ENCODE peak calls at places on chromosomes 4 and X, in seven cellular contexts. One of them, this sample, is unnamed.

GRCh38 chr4:6332669-6333050 is 63.0 kb downstream of the WFS1 start:
- DNase-seq in GM12878: no peak
- DNase-seq in SK-N-SH: no peak
- DNase-seq in H1: no peak
- DNase-seq in HCT116: no peak
- DNase-seq in K562: no peak
- DNase-seq in HepG2: no peak
- DNase-seq in this sample: no peak

GRCh38 chr4:129550281-129550785 is 454.4 kb downstream of the C4orf33 start:
- DNase-seq in GM12878: no peak
- DNase-seq in SK-N-SH: no peak
- DNase-seq in H1: no peak
- DNase-seq in HCT116: no peak
- DNase-seq in K562: no peak
- DNase-seq in HepG2: peak
- DNase-seq in this sample: no peak

GRCh38 chr4:10655968-10656367 is 28.6 kb downstream of the CLNK start:
- DNase-seq in GM12878: no peak
- DNase-seq in SK-N-SH: no peak
- DNase-seq in H1: no peak
- DNase-seq in HCT116: no peak
- DNase-seq in K562: no peak
- DNase-seq in HepG2: no peak
- DNase-seq in this sample: no peak

GRCh38 chr4:73948990-73949706 is 32.7 kb downstream of the PF4 start:
- DNase-seq in GM12878: no peak
- DNase-seq in SK-N-SH: no peak
- DNase-seq in H1: no peak
- DNase-seq in HCT116: no peak
- DNase-seq in K562: no peak
- DNase-seq in HepG2: no peak
- DNase-seq in this sample: no peak

GRCh38 chr4:19736968-19737756 is 514.5 kb upstream of the SLIT2 start:
- DNase-seq in GM12878: no peak
- DNase-seq in SK-N-SH: no peak
- DNase-seq in H1: no peak
- DNase-seq in HCT116: no peak
- DNase-seq in K562: no peak
- DNase-seq in HepG2: no peak
- DNase-seq in this sample: no peak

GRCh38 chr4:3369781-3370660 is 71.7 kb upstream of the HGFAC start:
- DNase-seq in GM12878: no peak
- DNase-seq in SK-N-SH: peak
- DNase-seq in H1: no peak
- DNase-seq in HCT116: no peak
- DNase-seq in K562: no peak
- DNase-seq in HepG2: no peak
- DNase-seq in this sample: no peak

GRCh38 chrX:136639506-136640176 is 8.3 kb upstream of the CD40LG start:
- DNase-seq in GM12878: no peak
- DNase-seq in SK-N-SH: no peak
- DNase-seq in H1: no peak
- DNase-seq in HCT116: no peak
- DNase-seq in K562: no peak
- DNase-seq in HepG2: no peak
- DNase-seq in this sample: no peak

GRCh38 chrX:106894978-106895452 is 8.1 kb downstream of the RIPPLY1 start:
- DNase-seq in GM12878: no peak
- DNase-seq in SK-N-SH: no peak
- DNase-seq in H1: no peak
- DNase-seq in HCT116: peak
- DNase-seq in K562: no peak
- DNase-seq in HepG2: peak
- DNase-seq in this sample: no peak

GRCh38 chr4:158253350-158253980 is 43.2 kb downstream of the TMEM144 start:
- DNase-seq in GM12878: no peak
- DNase-seq in SK-N-SH: peak
- DNase-seq in H1: no peak
- DNase-seq in HCT116: peak
- DNase-seq in K562: no peak
- DNase-seq in HepG2: peak
- DNase-seq in this sample: peak

GRCh38 chr4:968221-968620 is 5.1 kb downstream of the DGKQ start:
- DNase-seq in GM12878: no peak
- DNase-seq in SK-N-SH: no peak
- DNase-seq in H1: no peak
- DNase-seq in HCT116: no peak
- DNase-seq in K562: no peak
- DNase-seq in HepG2: no peak
- DNase-seq in this sample: no peak

GRCh38 chr4:158112612-158113011 is 60.2 kb downstream of the GASK1B start:
- DNase-seq in GM12878: no peak
- DNase-seq in SK-N-SH: no peak
- DNase-seq in H1: no peak
- DNase-seq in HCT116: no peak
- DNase-seq in K562: no peak
- DNase-seq in HepG2: no peak
- DNase-seq in this sample: no peak

GRCh38 chrX:47634871-47635575 is 5.3 kb upstream of the CFP start:
- DNase-seq in GM12878: no peak
- DNase-seq in SK-N-SH: no peak
- DNase-seq in H1: no peak
- DNase-seq in HCT116: no peak
- DNase-seq in K562: no peak
- DNase-seq in HepG2: no peak
- DNase-seq in this sample: no peak

GRCh38 chrX:2628751-2629315 is 62.3 kb upstream of the CD99 start:
- DNase-seq in GM12878: no peak
- DNase-seq in SK-N-SH: no peak
- DNase-seq in H1: no peak
- DNase-seq in HCT116: no peak
- DNase-seq in K562: no peak
- DNase-seq in HepG2: peak
- DNase-seq in this sample: no peak

GRCh38 chr4:113004655-113005054 is 44.8 kb upstream of the ANK2 start:
- DNase-seq in GM12878: no peak
- DNase-seq in SK-N-SH: no peak
- DNase-seq in H1: no peak
- DNase-seq in HCT116: no peak
- DNase-seq in K562: no peak
- DNase-seq in HepG2: no peak
- DNase-seq in this sample: no peak

GRCh38 chrX:21989415-21989814 is 42.7 kb upstream of the PHEX start:
- DNase-seq in GM12878: peak
- DNase-seq in SK-N-SH: no peak
- DNase-seq in H1: no peak
- DNase-seq in HCT116: no peak
- DNase-seq in K562: no peak
- DNase-seq in HepG2: no peak
- DNase-seq in this sample: no peak

GRCh38 chrX:70825366-70825765 is 83.1 kb downstream of the TEX11 start:
- DNase-seq in GM12878: no peak
- DNase-seq in SK-N-SH: no peak
- DNase-seq in H1: no peak
- DNase-seq in HCT116: no peak
- DNase-seq in K562: no peak
- DNase-seq in HepG2: no peak
- DNase-seq in this sample: no peak

GRCh38 chr4:40564815-40565505 is 64.7 kb downstream of the RBM47 start:
- DNase-seq in GM12878: no peak
- DNase-seq in SK-N-SH: no peak
- DNase-seq in H1: no peak
- DNase-seq in HCT116: no peak
- DNase-seq in K562: no peak
- DNase-seq in HepG2: no peak
- DNase-seq in this sample: no peak

GRCh38 chr4:98469776-98470175 is 188.6 kb downstream of the TSPAN5 start:
- DNase-seq in GM12878: no peak
- DNase-seq in SK-N-SH: no peak
- DNase-seq in H1: no peak
- DNase-seq in HCT116: no peak
- DNase-seq in K562: no peak
- DNase-seq in HepG2: no peak
- DNase-seq in this sample: no peak

GRCh38 chr4:11814758-11815157 is 386.1 kb upstream of the HS3ST1 start:
- DNase-seq in GM12878: no peak
- DNase-seq in SK-N-SH: no peak
- DNase-seq in H1: no peak
- DNase-seq in HCT116: no peak
- DNase-seq in K562: no peak
- DNase-seq in HepG2: no peak
- DNase-seq in this sample: no peak

GRCh38 chrX:150044556-150044955 is 106.3 kb upstream of the EOLA2 start:
- DNase-seq in GM12878: no peak
- DNase-seq in SK-N-SH: no peak
- DNase-seq in H1: no peak
- DNase-seq in HCT116: no peak
- DNase-seq in K562: no peak
- DNase-seq in HepG2: no peak
- DNase-seq in this sample: no peak

GRCh38 chr4:81816362-81816761 is 344.7 kb upstream of the RASGEF1B start:
- DNase-seq in GM12878: no peak
- DNase-seq in SK-N-SH: no peak
- DNase-seq in H1: no peak
- DNase-seq in HCT116: no peak
- DNase-seq in K562: no peak
- DNase-seq in HepG2: no peak
- DNase-seq in this sample: no peak

GRCh38 chrX:18885317-18886004 is 98.5 kb downstream of the PHKA2 start:
- DNase-seq in GM12878: peak
- DNase-seq in SK-N-SH: no peak
- DNase-seq in H1: no peak
- DNase-seq in HCT116: no peak
- DNase-seq in K562: no peak
- DNase-seq in HepG2: no peak
- DNase-seq in this sample: no peak

GRCh38 chr4:159296061-159296460 is 193.2 kb downstream of the RAPGEF2 start:
- DNase-seq in GM12878: no peak
- DNase-seq in SK-N-SH: no peak
- DNase-seq in H1: no peak
- DNase-seq in HCT116: no peak
- DNase-seq in K562: no peak
- DNase-seq in HepG2: peak
- DNase-seq in this sample: no peak

GRCh38 chr4:51842167-51842553 is 793 bp upstream of the DCUN1D4 start:
- DNase-seq in GM12878: no peak
- DNase-seq in SK-N-SH: peak
- DNase-seq in H1: no peak
- DNase-seq in HCT116: no peak
- DNase-seq in K562: no peak
- DNase-seq in HepG2: no peak
- DNase-seq in this sample: no peak

GRCh38 chrX:27966492-27966891 is 14.8 kb downstream of the DCAF8L1 start:
- DNase-seq in GM12878: no peak
- DNase-seq in SK-N-SH: no peak
- DNase-seq in H1: no peak
- DNase-seq in HCT116: no peak
- DNase-seq in K562: no peak
- DNase-seq in HepG2: no peak
- DNase-seq in this sample: no peak

DNA sequence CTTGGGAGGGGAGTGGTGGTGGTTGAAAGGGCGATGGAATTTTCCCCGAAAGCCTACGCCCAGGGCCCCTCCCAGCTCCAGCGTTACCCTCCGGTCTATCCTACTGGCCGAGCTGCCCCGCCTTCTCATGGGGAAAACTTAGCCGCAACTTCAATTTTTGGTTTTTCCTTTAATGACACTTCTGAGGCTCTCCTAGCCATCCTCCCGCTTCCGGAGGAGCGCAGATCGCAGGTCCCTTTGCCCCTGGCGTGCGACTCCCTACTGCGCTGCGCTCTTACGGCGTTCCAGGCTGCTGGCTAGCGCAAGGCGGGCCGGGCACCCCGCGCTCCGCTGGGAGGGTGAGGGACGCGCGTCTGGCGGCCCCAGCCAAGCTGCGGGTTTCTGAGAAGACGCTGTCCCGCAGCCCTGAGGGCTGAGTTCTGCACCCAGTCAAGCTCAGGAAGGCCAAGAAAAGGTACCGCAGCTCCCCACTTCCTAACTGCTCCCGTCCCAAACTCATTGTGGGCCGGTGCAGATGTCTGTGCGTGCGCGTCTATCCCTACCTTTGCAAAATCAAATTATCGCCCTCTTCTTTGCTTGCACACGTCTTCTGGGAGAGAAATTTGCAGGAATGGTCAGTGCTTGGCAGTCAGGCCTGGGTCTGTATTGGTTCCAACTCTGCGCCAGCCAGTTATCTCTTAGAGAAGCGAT is 533 bp downstream of the IL15 start:
- DNase-seq in GM12878: no peak
- DNase-seq in SK-N-SH: peak
- DNase-seq in H1: peak
- DNase-seq in HCT116: peak
- DNase-seq in K562: no peak
- DNase-seq in HepG2: no peak
- DNase-seq in this sample: peak
- TF ChIP-seq JUND in GM12878: no peak
- TF ChIP-seq JUND in SK-N-SH: no peak
- TF ChIP-seq JUND in H1: no peak
- TF ChIP-seq JUND in HCT116: no peak
- TF ChIP-seq JUND in K562: no peak
- TF ChIP-seq JUND in HepG2: no peak
- TF ChIP-seq JUND in this sample: no peak

DNA sequence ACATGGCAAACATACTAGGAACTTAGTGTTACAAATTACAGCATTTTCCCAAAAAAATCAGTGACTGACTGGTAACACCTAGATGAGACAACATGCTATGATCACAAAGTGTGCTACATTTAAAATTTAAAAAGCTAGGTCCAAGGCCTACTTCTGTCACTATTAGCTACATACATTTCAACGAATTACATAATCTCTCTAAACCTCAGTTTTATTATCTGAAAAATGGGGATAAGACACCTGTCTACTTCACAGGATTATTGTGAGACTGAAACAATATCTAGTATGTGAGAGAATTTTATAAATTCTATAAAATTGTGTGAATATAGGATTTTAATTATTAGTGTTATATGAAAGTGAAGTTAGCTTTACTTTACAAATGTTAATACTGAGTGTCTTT is 228.5 kb downstream of the DCLK2 start:
- DNase-seq in GM12878: no peak
- DNase-seq in SK-N-SH: no peak
- DNase-seq in H1: no peak
- DNase-seq in HCT116: no peak
- DNase-seq in K562: no peak
- DNase-seq in HepG2: no peak
- DNase-seq in this sample: no peak
- TF ChIP-seq JUND in GM12878: no peak
- TF ChIP-seq JUND in SK-N-SH: no peak
- TF ChIP-seq JUND in H1: no peak
- TF ChIP-seq JUND in HCT116: no peak
- TF ChIP-seq JUND in K562: no peak
- TF ChIP-seq JUND in HepG2: no peak
- TF ChIP-seq JUND in this sample: no peak

GRCh38 chr4:153131478-153132069 is 72.7 kb upstream of the TRIM2 start:
- DNase-seq in GM12878: no peak
- DNase-seq in SK-N-SH: no peak
- DNase-seq in H1: no peak
- DNase-seq in HCT116: no peak
- DNase-seq in K562: no peak
- DNase-seq in HepG2: no peak
- DNase-seq in this sample: no peak
- TF ChIP-seq JUND in GM12878: no peak
- TF ChIP-seq JUND in SK-N-SH: no peak
- TF ChIP-seq JUND in H1: no peak
- TF ChIP-seq JUND in HCT116: no peak
- TF ChIP-seq JUND in K562: no peak
- TF ChIP-seq JUND in HepG2: no peak
- TF ChIP-seq JUND in this sample: no peak

GRCh38 chrX:16633754-16634153 is 16.2 kb upstream of the S100G start:
- DNase-seq in GM12878: no peak
- DNase-seq in SK-N-SH: peak
- DNase-seq in H1: no peak
- DNase-seq in HCT116: no peak
- DNase-seq in K562: no peak
- DNase-seq in HepG2: no peak
- DNase-seq in this sample: no peak
- TF ChIP-seq JUND in GM12878: no peak
- TF ChIP-seq JUND in SK-N-SH: peak
- TF ChIP-seq JUND in H1: no peak
- TF ChIP-seq JUND in HCT116: no peak
- TF ChIP-seq JUND in K562: no peak
- TF ChIP-seq JUND in HepG2: no peak
- TF ChIP-seq JUND in this sample: no peak